ENCODE peak calls at places on chromosomes 4 and X, in seven cellular contexts. K, D, Q, P, J, L and W are unnamed samples.

GRCh38 chr4:77819409-77819835 is 254 bp upstream of the CNOT6L start:
- DNase-seq in P (peak), L (no peak), Q (no peak), D (no peak), J (peak), K (no peak), W (no peak)

GRCh38 chr4:7421356-7422097 is 13.2 kb downstream of the PSAPL1 start:
- DNase-seq in Q (no peak), P (no peak), D (no peak), L (no peak), K (no peak), J (no peak), W (no peak)

GRCh38 chr4:108166038-108166437 is 2.7 kb downstream of the LEF1 start:
- DNase-seq in L (no peak), J (peak), D (no peak), P (no peak), Q (no peak), K (no peak), W (no peak)

GRCh38 chr4:167903291-167903721 is 189.0 kb upstream of the ANXA10 start:
- DNase-seq in Q (no peak), J (no peak), L (no peak), K (no peak), D (peak), P (peak), W (peak)

GRCh38 chrX:109537324-109537665 is 651 bp downstream of the NXT2 start:
- DNase-seq in J (no peak), P (peak), Q (no peak), D (peak), K (peak), L (no peak), W (peak)

GRCh38 chrX:68511255-68511654 is 12.4 kb downstream of the YIPF6 start:
- DNase-seq in P (peak), K (no peak), Q (no peak), D (peak), J (peak), L (no peak), W (peak)

GRCh38 chr4:8349664-8350225 is 80.2 kb downstream of the HTRA3 start:
- DNase-seq in L (no peak), P (no peak), Q (no peak), D (no peak), J (no peak), K (no peak), W (no peak)

GRCh38 chrX:77014655-77015377 is 432.4 kb upstream of the FGF16 start:
- DNase-seq in K (no peak), L (no peak), P (no peak), Q (no peak), D (no peak), J (peak), W (no peak)

GRCh38 chr4:7630559-7631287 is 196.0 kb upstream of the PSAPL1 start:
- DNase-seq in Q (peak), P (peak), L (no peak), D (peak), J (no peak), K (peak), W (peak)

GRCh38 chrX:33817266-33817665 is 314.8 kb downstream of the FAM47A start:
- DNase-seq in K (no peak), Q (no peak), J (no peak), P (no peak), D (no peak), L (no peak), W (no peak)

GRCh38 chr4:108483650-108484049 is 136.7 kb upstream of the RPL34 start:
- DNase-seq in L (no peak), K (no peak), J (no peak), Q (no peak), P (no peak), D (no peak), W (no peak)

GRCh38 chr4:157978680-157979361 is 194.0 kb downstream of the GASK1B start:
- DNase-seq in K (no peak), D (peak), Q (no peak), J (peak), L (no peak), P (peak), W (peak)

GRCh38 chr4:128379860-128380259 is 92.2 kb upstream of the PGRMC2 start:
- DNase-seq in Q (peak), L (no peak), K (no peak), P (peak), D (peak), J (no peak), W (peak)

GRCh38 chrX:40166582-40166981 is 68.8 kb upstream of the BCOR start:
- DNase-seq in J (peak), P (no peak), K (no peak), Q (no peak), L (no peak), D (peak), W (peak)

GRCh38 chr4:185902654-185903053 is 90.7 kb upstream of the SORBS2 start:
- DNase-seq in J (no peak), Q (no peak), D (peak), L (no peak), K (no peak), P (no peak), W (no peak)

GRCh38 chr4:183721207-183722081 is 62.4 kb downstream of the TRAPPC11 start:
- DNase-seq in J (peak), L (no peak), P (peak), D (peak), K (no peak), Q (peak), W (peak)
- TF ChIP-seq CTCF in J (no peak), L (no peak), P (peak), D (peak), K (peak), Q (peak), W (peak)

GRCh38 chr4:161320377-161320776 is 843.4 kb downstream of the FSTL5 start:
- DNase-seq in L (no peak), P (peak), Q (no peak), D (no peak), K (no peak), J (peak), W (peak)
- TF ChIP-seq CTCF in L (no peak), P (no peak), Q (peak), D (peak), K (peak), J (peak), W (peak)

GRCh38 chr4:101232074-101232776 is 115.1 kb downstream of the PPP3CA start:
- DNase-seq in L (no peak), J (no peak), K (no peak), D (peak), Q (no peak), P (peak), W (peak)
- TF ChIP-seq CTCF in L (no peak), J (no peak), K (no peak), D (no peak), Q (no peak), P (no peak), W (no peak)

DNA sequence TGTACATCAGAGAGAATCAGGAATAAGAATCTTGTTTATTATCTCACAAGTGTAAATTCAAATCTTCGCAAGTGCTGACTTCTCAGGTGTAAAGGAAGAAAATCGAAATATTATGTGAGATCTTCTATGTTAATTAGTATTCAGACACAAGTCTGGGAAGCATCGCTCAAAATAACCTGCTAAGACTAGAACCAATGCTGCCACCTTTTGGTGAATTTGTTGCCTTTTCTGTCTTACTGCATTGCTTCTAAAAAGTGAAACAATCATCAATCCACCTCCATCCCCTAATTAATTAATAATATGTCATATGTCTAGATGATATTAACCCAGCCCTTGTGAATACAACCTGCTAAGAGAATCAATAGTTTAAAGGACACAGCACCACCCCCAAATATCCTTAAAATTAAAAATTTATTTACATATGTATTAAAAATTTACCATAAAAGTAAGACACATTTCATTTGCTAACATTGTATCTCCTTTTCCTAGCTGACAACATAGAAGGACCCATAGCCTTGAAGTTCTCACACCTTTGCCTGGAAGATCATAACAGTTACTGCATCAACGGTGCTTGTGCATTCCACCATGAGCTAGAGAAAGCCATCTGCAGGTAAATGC is 3.5 kb downstream of the EPGN start:
- DNase-seq in K (no peak), L (no peak), Q (no peak), P (peak), J (peak), D (peak), W (peak)
- TF ChIP-seq CTCF in K (peak), L (no peak), Q (peak), P (peak), J (peak), D (peak), W (peak)

DNA sequence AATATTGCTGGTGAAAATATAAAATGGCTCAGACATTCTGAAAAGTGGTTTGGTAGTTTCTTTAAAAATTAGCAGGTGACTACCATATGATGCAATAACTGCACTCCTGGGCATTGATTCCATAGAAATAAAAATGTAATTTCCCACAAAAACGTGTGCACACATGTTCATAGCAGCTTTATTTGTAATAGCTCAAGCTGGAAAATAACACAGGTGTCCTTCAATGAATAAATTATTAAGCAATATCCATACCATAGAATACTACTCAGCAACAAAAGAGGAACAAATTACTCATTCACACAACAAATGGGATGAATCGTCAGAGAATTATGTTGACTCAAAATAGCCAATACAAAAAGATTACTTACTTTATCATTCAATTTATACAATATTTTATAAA is 893.7 kb upstream of the SLIT2 start:
- DNase-seq in Q (no peak), K (no peak), J (no peak), D (peak), L (no peak), P (peak), W (peak)
- TF ChIP-seq CTCF in Q (no peak), K (no peak), J (no peak), D (no peak), L (no peak), P (no peak), W (no peak)